ENCODE peak calls at places on chromosomes 13 and 19, in ten cellular contexts. P is aorta; Z is germinal center; L is activated gamma-delta T cell treated with anti-CD3 and anti-CD28 coated beads, Interleukin-2, amount 50 U/mL, for 16 hours; U is cardiac fibroblast; Y is stimulated activated CD8-positive, alpha-beta memory T cell treated with anti-CD3 and anti-CD28 coated beads, Interleukin-15, amount 100 ng/mL, for 1 hour; C is ELR; T is body of pancreas; V is stomach; H is kidney glomerular epithelial cell. X is an unnamed sample.

GRCh38 chr13:38542601-38543000 is 144.3 kb upstream of the FREM2 start:
- DNase-seq in Z (no peak), C (peak), L (no peak), U (no peak), T (no peak), P (no peak), Y (no peak), V (no peak), H (no peak), X (no peak)

GRCh38 chr19:38743394-38744297 is 628 bp downstream of the CAPN12 start:
- DNase-seq in H (no peak), L (no peak), P (no peak), V (no peak), T (no peak), Z (no peak), Y (no peak), U (no peak), C (no peak), X (no peak)

GRCh38 chr19:55536951-55537740 is at the start of gene SBK2:
- DNase-seq in L (no peak), T (no peak), P (no peak), H (no peak), V (no peak), Z (no peak), U (no peak), Y (no peak), C (no peak), X (no peak)

GRCh38 chr13:106610511-106610910 is 42.6 kb upstream of the ARGLU1 start:
- DNase-seq in Y (no peak), H (peak), P (no peak), V (no peak), Z (no peak), U (peak), C (peak), L (no peak), T (no peak), X (no peak)

GRCh38 chr19:35268546-35269424 is at the start of gene USF2:
- DNase-seq in U (peak), C (peak), Z (peak), L (no peak), T (peak), V (peak), Y (peak), P (peak), H (no peak), X (peak)

GRCh38 chr13:109783815-109784589 is 2.4 kb downstream of the IRS2 start:
- DNase-seq in U (no peak), Z (no peak), L (no peak), H (no peak), C (no peak), P (no peak), Y (no peak), V (no peak), T (no peak), X (no peak)

GRCh38 chr13:30409911-30410704 is 12.2 kb upstream of the UBE2L5 start:
- DNase-seq in V (no peak), T (no peak), U (peak), L (no peak), P (peak), H (peak), C (peak), Z (no peak), Y (no peak), X (no peak)

GRCh38 chr19:42255766-42256750 is 1.1 kb upstream of the ERF start:
- DNase-seq in H (peak), U (peak), P (no peak), V (no peak), L (no peak), T (peak), C (peak), Z (no peak), Y (no peak), X (peak)

GRCh38 chr19:1302534-1303239 is 17.0 kb downstream of the EFNA2 start:
- DNase-seq in U (no peak), C (no peak), H (no peak), T (no peak), L (no peak), Z (no peak), Y (no peak), P (no peak), V (no peak), X (no peak)

GRCh38 chr19:3097442-3097871 is 3.3 kb downstream of the GNA11 start:
- DNase-seq in T (peak), C (no peak), Z (no peak), Y (no peak), V (peak), L (no peak), P (no peak), H (no peak), U (no peak), X (no peak)

GRCh38 chr13:52454459-52454824 is 836 bp upstream of the CKAP2 start:
- DNase-seq in P (no peak), U (no peak), Y (no peak), L (no peak), H (no peak), Z (peak), C (peak), T (peak), V (no peak), X (no peak)

GRCh38 chr19:19236173-19236572 is 24.4 kb downstream of the NCAN start:
- DNase-seq in T (no peak), V (no peak), Y (no peak), C (no peak), U (no peak), P (no peak), Z (no peak), H (no peak), L (no peak), X (no peak)

GRCh38 chr13:45068036-45069001 is 52.0 kb upstream of the GTF2F2 start:
- DNase-seq in H (no peak), U (no peak), T (no peak), C (no peak), P (no peak), V (no peak), L (no peak), Y (no peak), Z (no peak), X (no peak)

GRCh38 chr19:41646589-41647204 is 19.8 kb upstream of the CEACAM4 start:
- DNase-seq in Z (peak), Y (peak), H (no peak), C (peak), P (no peak), V (no peak), T (peak), U (peak), L (peak), X (peak)

GRCh38 chr13:107117327-107118012 is 549.5 kb upstream of the ARGLU1 start:
- DNase-seq in H (peak), Z (no peak), P (no peak), C (no peak), U (no peak), T (no peak), L (no peak), V (no peak), Y (no peak), X (no peak)

GRCh38 chr13:95267662-95268369 is 33.4 kb downstream of the ABCC4 start:
- DNase-seq in U (peak), H (peak), L (no peak), Z (no peak), T (no peak), Y (no peak), P (no peak), C (peak), V (peak), X (no peak)

GRCh38 chr13:59906413-59907027 is 257.2 kb downstream of the DIAPH3 start:
- DNase-seq in H (peak), L (no peak), Z (no peak), P (no peak), T (no peak), Y (no peak), U (peak), V (no peak), C (peak), X (no peak)

GRCh38 chr13:84500016-84500415 is 617.7 kb upstream of the SLITRK1 start:
- DNase-seq in U (no peak), Z (no peak), H (no peak), L (no peak), T (no peak), V (no peak), Y (no peak), P (no peak), C (no peak), X (no peak)